ENCODE peak calls at places on chromosomes 4 and X, in eight cellular contexts. G is effector memory CD8-positive, alpha-beta T cell; L is lower lobe of right lung; M is activated CD8-positive, alpha-beta T cell treated with anti-CD3 and anti-CD28 coated beads, Interleukin-2, amount 10 ng/mL, durations not matched to agents 7 days and 5 days; Z is heart left ventricle; N is upper lobe of left lung; Y is activated CD8-positive, alpha-beta memory T cell treated with anti-CD3 and anti-CD28 coated beads, Interleukin-2, amount 10 ng/mL, durations not matched to agents 7 days and 5 days; K is right cardiac atrium. I is an unnamed sample.
A peak's percentile ranks its signal among the peaks of the same experiment; 100 is the strongest.

GRCh38 chr4:858831-859451 is 33.0 kb upstream of the CPLX1 start:
- ATAC-seq in Z (no peak), K (peak; percentile 42), G (no peak), L (no peak), Y (no peak), M (no peak), N (no peak), I (no peak)

GRCh38 chr4:181541396-181541795 is 701.8 kb upstream of the TENM3 start:
- ATAC-seq in L (no peak), M (no peak), K (no peak), N (no peak), Z (no peak), Y (no peak), G (no peak), I (no peak)

GRCh38 chr4:56803473-56803872 is 18.0 kb downstream of the SPINK2 start:
- ATAC-seq in M (peak; percentile 45), Y (peak; percentile 50), N (no peak), Z (no peak), K (no peak), G (no peak), L (no peak), I (no peak)

GRCh38 chr4:68985442-68985841 is 33.8 kb upstream of the UGT2A3 start:
- ATAC-seq in N (no peak), K (no peak), G (no peak), Z (no peak), L (no peak), M (no peak), Y (no peak), I (no peak)

GRCh38 chr4:34731045-34731444 is 1513.3 kb downstream of the ARAP2 start:
- ATAC-seq in Z (no peak), M (no peak), L (no peak), K (no peak), G (no peak), N (no peak), Y (no peak), I (no peak)

GRCh38 chr4:1763070-1763549 is 30.0 kb upstream of the FGFR3 start:
- ATAC-seq in N (no peak), Y (no peak), M (no peak), G (no peak), L (no peak), K (no peak), Z (no peak), I (no peak)

GRCh38 chrX:103554687-103555417 is 30.5 kb upstream of the TCEAL4 start:
- ATAC-seq in Z (no peak), K (peak; percentile 63), Y (peak; percentile 89), M (peak; percentile 93), L (peak; percentile 64), N (peak; percentile 34), G (peak; percentile 84), I (no peak)

GRCh38 chr4:825969-826330 is at the start of gene CPLX1:
- ATAC-seq in G (peak; percentile 46), N (no peak), K (no peak), Z (no peak), M (peak; percentile 18), L (peak; percentile 21), Y (no peak), I (no peak)

GRCh38 chr4:7253341-7253700 is 61.0 kb downstream of the SORCS2 start:
- ATAC-seq in K (no peak), L (no peak), M (no peak), N (no peak), Z (no peak), Y (no peak), G (no peak), I (no peak)

GRCh38 chr4:151422862-151423261 is 13.9 kb downstream of the FHIP1A start:
- ATAC-seq in K (no peak), L (no peak), G (no peak), Y (no peak), N (no peak), Z (no peak), M (no peak), I (no peak)

GRCh38 chr4:142530724-142531123 is 315.4 kb downstream of the INPP4B start:
- ATAC-seq in K (no peak), N (no peak), L (no peak), G (no peak), Z (no peak), M (no peak), Y (no peak), I (no peak)

I was measured in gastroesophageal sphincter.